ENCODE peak calls at places on chromosome 15, in five cellular contexts. W is HEK293T, I is SK-N-SH, R is GM12878, B is HepG2. N is an unnamed sample.

GRCh38 chr15:62549345-62549970 is 384.4 kb upstream of the C2CD4B start:
- DNase-seq in W (peak; percentile 30), I (peak; percentile 41), R (no peak), B (peak; percentile 40), N (peak; percentile 24)

GRCh38 chr15:75924576-75924975 is 20.9 kb downstream of the FBXO22 start:
- DNase-seq in W (no peak), I (no peak), R (no peak), B (no peak), N (no peak)

GRCh38 chr15:64343222-64343621 is 12.8 kb downstream of the CSNK1G1 start:
- DNase-seq in W (no peak), I (no peak), R (no peak), B (no peak), N (no peak)

GRCh38 chr15:53453253-53454105 is 306.0 kb downstream of the WDR72 start:
- DNase-seq in W (no peak), I (no peak), R (no peak), B (peak; percentile 100), N (no peak)

GRCh38 chr15:69224383-69224782 is 63.9 kb downstream of the GLCE start:
- DNase-seq in W (no peak), I (no peak), R (no peak), B (peak; percentile 94), N (no peak)

GRCh38 chr15:56837281-56837680 is 81.2 kb upstream of the TCF12 start:
- DNase-seq in W (no peak), I (no peak), R (no peak), B (no peak), N (no peak)

GRCh38 chr15:96334017-96334704 is 3.7 kb downstream of the NR2F2 start:
- DNase-seq in W (no peak), I (no peak), R (no peak), B (no peak), N (no peak)

GRCh38 chr15:99507016-99507731 is 58.6 kb upstream of the MEF2A start:
- DNase-seq in W (peak; percentile 35), I (peak; percentile 72), R (no peak), B (peak; percentile 21), N (peak; percentile 29)

GRCh38 chr15:66774001-66774814 is 72.2 kb downstream of the SMAD6 start:
- DNase-seq in W (peak; percentile 85), I (peak; percentile 95), R (no peak), B (peak; percentile 78), N (peak; percentile 92)

GRCh38 chr15:83064859-83065258 is 2.2 kb downstream of the BTBD1 start:
- DNase-seq in W (no peak), I (no peak), R (no peak), B (no peak), N (no peak)

GRCh38 chr15:51245628-51246027 is 92.8 kb downstream of the CYP19A1 start:
- DNase-seq in W (no peak), I (no peak), R (no peak), B (no peak), N (no peak)

GRCh38 chr15:85499498-85499897 is 119.1 kb downstream of the AKAP13 start:
- DNase-seq in W (no peak), I (no peak), R (no peak), B (no peak), N (no peak)

GRCh38 chr15:54803987-54804386 is 392.8 kb downstream of the RSL24D1 start:
- DNase-seq in W (no peak), I (no peak), R (no peak), B (no peak), N (no peak)

GRCh38 chr15:57708047-57708446 is 1.5 kb downstream of the POLR2M start:
- DNase-seq in W (no peak), I (no peak), R (no peak), B (no peak), N (peak; percentile 9)

GRCh38 chr15:66944121-66944520 is 121.3 kb upstream of the SMAD3 start:
- DNase-seq in W (no peak), I (no peak), R (no peak), B (no peak), N (no peak)

GRCh38 chr15:78007965-78008886 is 69.3 kb downstream of the TBC1D2B start:
- DNase-seq in W (no peak), I (no peak), R (no peak), B (no peak), N (no peak)

GRCh38 chr15:69194854-69195253 is 34.4 kb downstream of the GLCE start:
- DNase-seq in W (no peak), I (no peak), R (no peak), B (peak; percentile 43), N (no peak)

GRCh38 chr15:83445653-83446052 is 1.5 kb upstream of the SH3GL3 start:
- DNase-seq in W (no peak), I (no peak), R (no peak), B (no peak), N (no peak)

GRCh38 chr15:49044002-49044401 is 2.2 kb downstream of the SECISBP2L start:
- DNase-seq in W (no peak), I (no peak), R (no peak), B (no peak), N (no peak)

GRCh38 chr15:78524230-78524629 is 16.0 kb upstream of the PSMA4 start:
- DNase-seq in W (no peak), I (no peak), R (no peak), B (no peak), N (no peak)

GRCh38 chr15:83565553-83566159 is 88.3 kb upstream of the ADAMTSL3 start:
- DNase-seq in W (peak; percentile 44), I (peak; percentile 25), R (no peak), B (peak; percentile 25), N (peak; percentile 31)

GRCh38 chr15:44738340-44738984 is 2.1 kb downstream of the TRIM69 start:
- DNase-seq in W (peak; percentile 28), I (peak; percentile 56), R (no peak), B (peak; percentile 47), N (peak; percentile 21)

GRCh38 chr15:62853114-62853832 is 189.3 kb upstream of the TPM1 start:
- DNase-seq in W (no peak), I (no peak), R (no peak), B (peak; percentile 80), N (no peak)

GRCh38 chr15:74393423-74393822 is 26.0 kb upstream of the CYP11A1 start:
- DNase-seq in W (no peak), I (no peak), R (no peak), B (no peak), N (no peak)

GRCh38 chr15:74391604-74392401 is 24.4 kb upstream of the CYP11A1 start:
- DNase-seq in W (no peak), I (no peak), R (no peak), B (no peak), N (no peak)

GRCh38 chr15:74390552-74391288 is 23.3 kb upstream of the CYP11A1 start:
- DNase-seq in W (no peak), I (no peak), R (no peak), B (no peak), N (no peak)

GRCh38 chr15:74392902-74393301 is 25.5 kb upstream of the CYP11A1 start:
- DNase-seq in W (no peak), I (no peak), R (no peak), B (no peak), N (no peak)

DNA sequence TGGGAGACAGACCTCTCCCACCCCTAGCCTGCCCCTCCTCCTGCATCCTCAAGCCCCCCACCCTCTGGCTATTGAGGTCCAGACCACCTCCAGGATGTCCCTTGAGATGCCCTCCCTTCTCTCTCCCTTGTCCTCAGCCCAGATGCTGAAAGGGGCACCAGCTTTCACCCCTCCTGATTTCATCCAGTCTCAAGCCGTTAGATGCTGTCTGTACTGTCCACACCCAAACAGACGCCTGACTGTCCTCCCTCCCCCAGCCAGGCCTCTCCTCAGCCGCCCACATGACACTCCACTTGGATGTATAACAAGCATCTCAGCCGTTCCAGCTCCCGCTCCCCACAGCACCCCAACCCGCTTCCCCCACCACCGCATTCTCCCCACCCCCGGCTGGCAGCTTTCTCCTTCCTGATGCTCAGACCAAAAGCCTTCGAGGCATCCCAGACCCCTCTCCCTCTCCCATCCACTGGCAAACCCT is 25.0 kb upstream of the CYP11A1 start:
- DNase-seq in W (no peak), I (peak; percentile 61), R (no peak), B (no peak), N (peak; percentile 66)
- TF ChIP-seq FOXM1 in W (no peak), I (no peak), R (no peak), B (no peak), N (no peak)

DNA sequence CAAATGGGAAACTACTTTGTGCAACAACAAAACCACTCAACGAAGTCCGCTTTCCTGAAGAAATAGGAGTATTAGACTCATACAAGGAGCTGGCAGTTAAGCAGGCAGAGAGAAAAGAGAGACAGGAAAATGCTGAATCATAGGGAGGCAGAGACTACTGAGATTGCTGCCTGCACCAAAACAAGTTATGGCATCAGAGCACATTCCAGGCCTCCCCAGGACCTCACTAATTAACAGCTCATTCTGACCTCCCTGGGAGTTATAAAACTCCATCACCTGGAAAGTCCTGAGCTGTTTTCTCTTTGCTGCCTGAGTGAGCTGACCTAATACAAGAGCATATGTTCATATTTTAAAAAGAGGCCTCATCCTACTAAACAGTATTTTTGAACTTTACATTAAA is 741.0 kb downstream of the MCTP2 start:
- DNase-seq in W (no peak), I (no peak), R (no peak), B (no peak), N (peak; percentile 2)
- TF ChIP-seq FOXM1 in W (no peak), I (no peak), R (no peak), B (no peak), N (no peak)

GRCh38 chr15:41794081-41794480 is 19.8 kb downstream of the MAPKBP1 start:
- DNase-seq in W (no peak), I (no peak), R (no peak), B (no peak), N (no peak)
- TF ChIP-seq FOXM1 in W (no peak), I (no peak), R (no peak), B (no peak), N (no peak)

GRCh38 chr15:39621210-39621609 is 40.3 kb downstream of the THBS1 start:
- DNase-seq in W (no peak), I (no peak), R (no peak), B (no peak), N (no peak)

GRCh38 chr15:39623550-39623931 is 42.7 kb downstream of the THBS1 start:
- DNase-seq in W (no peak), I (no peak), R (peak; percentile 83), B (no peak), N (no peak)

GRCh38 chr15:39621961-39622360 is 41.1 kb downstream of the THBS1 start:
- DNase-seq in W (no peak), I (no peak), R (no peak), B (no peak), N (no peak)

GRCh38 chr15:39624806-39625205 is 43.9 kb downstream of the THBS1 start:
- DNase-seq in W (no peak), I (no peak), R (peak; percentile 45), B (peak; percentile 50), N (no peak)

DNA sequence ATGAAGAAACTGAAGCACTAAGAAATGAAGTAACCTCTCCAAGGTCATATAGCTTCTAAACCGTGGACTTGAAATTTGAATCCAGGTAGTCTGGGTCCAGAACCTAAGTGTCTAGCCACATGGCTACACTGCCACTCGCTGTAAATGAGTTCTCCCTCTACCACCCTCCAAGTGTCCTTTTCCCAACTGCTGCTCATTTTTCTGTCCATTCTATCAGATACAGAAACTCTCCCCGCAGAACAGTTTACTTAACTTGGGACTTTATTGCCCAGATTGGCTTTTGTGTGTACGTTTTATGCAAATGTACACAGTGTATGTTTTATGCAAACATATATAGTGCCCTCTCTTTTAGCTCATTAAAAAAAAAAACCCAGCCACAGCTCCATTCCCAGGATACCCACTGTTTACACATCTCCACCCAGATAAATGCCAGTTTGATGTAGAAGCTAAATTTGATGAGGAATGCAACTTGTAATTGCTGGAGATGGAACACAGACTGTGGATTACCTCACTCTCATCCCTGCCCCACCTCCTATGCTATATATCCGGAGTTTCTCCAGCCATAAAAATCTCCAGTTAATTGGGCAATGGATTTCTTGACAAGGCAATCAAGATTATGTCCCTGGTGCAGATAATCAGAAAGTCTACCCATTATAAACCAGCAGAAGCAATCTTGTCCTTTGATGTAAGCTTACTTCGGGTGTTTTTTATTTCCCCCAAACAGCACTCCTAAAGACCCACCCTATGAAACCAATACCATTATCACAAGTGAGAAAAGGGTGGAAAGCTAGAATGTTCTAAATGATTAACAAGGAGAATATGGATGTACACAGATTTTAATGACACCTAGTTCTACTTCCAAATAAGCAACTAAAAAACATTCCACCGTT is 42.0 kb downstream of the THBS1 start:
- DNase-seq in W (no peak), I (no peak), R (no peak), B (no peak), N (no peak)
- TF ChIP-seq FOXM1 in W (no peak), I (no peak), R (no peak), B (no peak), N (no peak)

N was measured in K562.